ENCODE peak calls at places on chromosomes 11 and 22, in ten cellular contexts. Y, T, H, A, Z, L, X, I, F and J are unnamed samples.

GRCh38 chr22:30245181-30245984 is 1.2 kb downstream of the LIF start:
- DNase-seq in Y (no peak), T (no peak), H (no peak), A (no peak), Z (no peak), L (no peak), X (no peak), I (no peak), F (no peak), J (no peak)

GRCh38 chr11:125091247-125091876 is 20.1 kb downstream of the TMEM218 start:
- DNase-seq in Y (peak), T (no peak), H (no peak), A (peak), Z (peak), L (no peak), X (no peak), I (no peak), F (no peak), J (no peak)

GRCh38 chr11:70464509-70465361 is 66.4 kb downstream of the CTTN start:
- DNase-seq in Y (no peak), T (no peak), H (no peak), A (peak), Z (no peak), L (no peak), X (no peak), I (no peak), F (no peak), J (no peak)

GRCh38 chr11:1925373-1926155 is 6.1 kb downstream of the TNNT3 start:
- DNase-seq in Y (no peak), T (no peak), H (no peak), A (no peak), Z (no peak), L (no peak), X (no peak), I (peak), F (no peak), J (no peak)

GRCh38 chr22:48889209-48889830 is 938.4 kb downstream of the BRD1 start:
- DNase-seq in Y (no peak), T (no peak), H (no peak), A (peak), Z (no peak), L (no peak), X (no peak), I (no peak), F (no peak), J (no peak)

GRCh38 chr11:10688401-10688800 is 5.2 kb downstream of the IRAG1 start:
- DNase-seq in Y (no peak), T (no peak), H (no peak), A (peak), Z (no peak), L (no peak), X (no peak), I (no peak), F (peak), J (no peak)

GRCh38 chr11:13140028-13140870 is 131.1 kb downstream of the RASSF10 start:
- DNase-seq in Y (no peak), T (no peak), H (peak), A (peak), Z (no peak), L (no peak), X (no peak), I (no peak), F (no peak), J (no peak)

GRCh38 chr11:94418123-94418770 is 17.0 kb upstream of the GPR83 start:
- DNase-seq in Y (no peak), T (no peak), H (no peak), A (no peak), Z (no peak), L (no peak), X (no peak), I (no peak), F (no peak), J (no peak)

GRCh38 chr22:19216579-19216978 is 38.0 kb upstream of the SLC25A1 start:
- DNase-seq in Y (no peak), T (no peak), H (no peak), A (no peak), Z (no peak), L (no peak), X (no peak), I (peak), F (no peak), J (no peak)

GRCh38 chr11:72443016-72443415 is 8.7 kb upstream of the CLPB start:
- DNase-seq in Y (no peak), T (no peak), H (no peak), A (no peak), Z (no peak), L (no peak), X (no peak), I (no peak), F (no peak), J (no peak)

GRCh38 chr22:28023036-28023435 is 104.0 kb upstream of the PITPNB start:
- DNase-seq in Y (no peak), T (no peak), H (no peak), A (no peak), Z (no peak), L (no peak), X (no peak), I (no peak), F (no peak), J (no peak)

GRCh38 chr11:17991799-17992433 is 20.9 kb downstream of the SERGEF start:
- DNase-seq in Y (peak), T (no peak), H (peak), A (peak), Z (peak), L (peak), X (peak), I (no peak), F (no peak), J (peak)

GRCh38 chr11:69939551-69940245 is 120.5 kb upstream of the FGF3 start:
- DNase-seq in Y (peak), T (no peak), H (no peak), A (peak), Z (no peak), L (no peak), X (peak), I (no peak), F (no peak), J (no peak)

GRCh38 chr11:12679471-12679870 is 5.2 kb downstream of the TEAD1 start:
- DNase-seq in Y (no peak), T (no peak), H (no peak), A (no peak), Z (no peak), L (no peak), X (no peak), I (no peak), F (no peak), J (no peak)

GRCh38 chr22:41568811-41569210 is 8.0 kb downstream of the CSDC2 start:
- DNase-seq in Y (peak), T (no peak), H (no peak), A (no peak), Z (no peak), L (no peak), X (no peak), I (no peak), F (no peak), J (no peak)